ENCODE peak calls at places on chromosomes 11 and 22, in seven cellular contexts. I, N, C, G, M, F and K are unnamed samples.
A peak's percentile ranks its signal among the peaks of the same experiment; 100 is the strongest.

GRCh38 chr22:44154431-44154942 is 26.2 kb upstream of the PARVG start:
- DNase-seq in I (no peak), N (peak; percentile 95), C (no peak), G (no peak), M (no peak), F (no peak), K (no peak)

GRCh38 chr11:30351061-30351460 is 28.2 kb downstream of the ARL14EP start:
- DNase-seq in I (no peak), N (no peak), C (no peak), G (no peak), M (no peak), F (no peak), K (no peak)

GRCh38 chr11:128488471-128488870 is 98.9 kb downstream of the ETS1 start:
- DNase-seq in I (no peak), N (peak; percentile 97), C (no peak), G (no peak), M (no peak), F (no peak), K (no peak)

GRCh38 chr11:112797653-112798293 is 163.4 kb upstream of the NCAM1 start:
- DNase-seq in I (no peak), N (no peak), C (no peak), G (peak; percentile 35), M (peak; percentile 51), F (no peak), K (no peak)

GRCh38 chr11:19934828-19935259 is 222.2 kb downstream of the NAV2 start:
- DNase-seq in I (no peak), N (peak; percentile 82), C (no peak), G (no peak), M (no peak), F (no peak), K (no peak)

GRCh38 chr11:44470849-44471248 is 94.6 kb upstream of the CD82 start:
- DNase-seq in I (no peak), N (no peak), C (no peak), G (no peak), M (no peak), F (no peak), K (no peak)

GRCh38 chr11:73218106-73218829 is at the start of gene P2RY2:
- DNase-seq in I (peak; percentile 89), N (peak; percentile 10), C (no peak), G (peak; percentile 67), M (peak; percentile 85), F (peak; percentile 49), K (no peak)

GRCh38 chr22:42431401-42432019 is 693 bp downstream of the NFAM1 start:
- DNase-seq in I (no peak), N (no peak), C (no peak), G (no peak), M (no peak), F (no peak), K (no peak)

GRCh38 chr11:68146010-68146540 is 24.9 kb upstream of the CHKA start:
- DNase-seq in I (peak; percentile 93), N (no peak), C (no peak), G (no peak), M (no peak), F (peak; percentile 42), K (no peak)

GRCh38 chr11:78453140-78453935 is 35.7 kb upstream of the GAB2 start:
- DNase-seq in I (no peak), N (peak; percentile 47), C (no peak), G (no peak), M (no peak), F (no peak), K (no peak)

GRCh38 chr11:102406099-102406498 is 46.5 kb downstream of the TMEM123 start:
- DNase-seq in I (no peak), N (no peak), C (no peak), G (no peak), M (no peak), F (no peak), K (no peak)

GRCh38 chr11:64566042-64566914 is 24.7 kb upstream of the SLC22A12 start:
- DNase-seq in I (peak; percentile 55), N (peak; percentile 76), C (peak; percentile 67), G (peak; percentile 72), M (peak; percentile 95), F (peak; percentile 22), K (peak; percentile 47)

GRCh38 chr11:4181780-4182721 is 87.5 kb downstream of the RRM1 start:
- DNase-seq in I (peak; percentile 59), N (peak; percentile 12), C (peak; percentile 16), G (peak; percentile 26), M (peak; percentile 81), F (no peak), K (no peak)

GRCh38 chr22:19480173-19480568 is 451 bp downstream of the CDC45 start:
- DNase-seq in I (no peak), N (no peak), C (no peak), G (no peak), M (no peak), F (no peak), K (no peak)

GRCh38 chr22:19479358-19480172 is at the start of gene CDC45:
- DNase-seq in I (peak; percentile 97), N (peak; percentile 97), C (peak; percentile 94), G (peak; percentile 97), M (peak; percentile 99), F (peak; percentile 95), K (peak; percentile 97)

GRCh38 chr22:19478466-19479357 is at the start of gene UFD1:
- DNase-seq in I (peak; percentile 83), N (peak; percentile 64), C (peak; percentile 35), G (peak; percentile 81), M (peak; percentile 74), F (peak; percentile 64), K (no peak)

GRCh38 chr22:19482297-19482696 is 2.6 kb downstream of the CDC45 start:
- DNase-seq in I (no peak), N (no peak), C (no peak), G (no peak), M (no peak), F (no peak), K (no peak)

DNA sequence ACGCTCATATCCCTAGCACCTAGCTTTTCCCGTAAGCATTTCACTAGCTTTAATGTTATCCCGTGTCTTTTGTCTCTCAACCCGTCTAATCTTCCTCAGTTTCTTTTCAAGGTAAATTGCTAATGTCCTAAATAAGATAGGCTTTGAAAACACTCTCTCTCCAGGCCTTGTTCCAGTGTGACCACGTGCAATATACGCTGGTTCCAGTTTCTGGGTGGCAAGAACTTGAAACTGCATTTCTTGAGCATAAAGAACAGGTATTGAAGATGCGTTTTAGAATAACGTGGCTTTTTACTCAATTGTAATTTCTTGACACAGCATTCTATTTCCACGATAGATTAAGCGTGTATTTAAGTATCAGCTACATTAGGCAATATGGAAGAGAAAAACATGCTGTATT is 1.1 kb downstream of the CDC45 start:
- DNase-seq in I (no peak), N (no peak), C (no peak), G (no peak), M (no peak), F (no peak), K (no peak)
- H3K4me3 ChIP-seq in I (peak overlapping the region; percentile 79), N (peak overlapping the region; percentile 92), C (peak overlapping the region; percentile 95), G (no peak overlapping the region), M (no peak overlapping the region), F (no peak overlapping the region), K (peak overlapping the region; percentile 71)

GRCh38 chr11:5596611-5597201 is at the start of gene TRIM6:
- DNase-seq in I (peak; percentile 64), N (peak; percentile 49), C (no peak), G (peak; percentile 18), M (peak; percentile 62), F (no peak), K (no peak)
- H3K4me3 ChIP-seq in I (peak within 1 kb of the TSS; percentile 49), N (peak within 1 kb of the TSS; percentile 81), C (peak within 1 kb of the TSS; percentile 60), G (peak within 1 kb of the TSS; percentile 75), M (peak within 1 kb of the TSS; percentile 75), F (peak within 1 kb of the TSS; percentile 43), K (peak within 1 kb of the TSS; percentile 43)

GRCh38 chr22:38868886-38869381 is 3.1 kb downstream of the CBX6 start:
- DNase-seq in I (peak; percentile 83), N (no peak), C (no peak), G (peak; percentile 79), M (peak; percentile 84), F (peak; percentile 83), K (no peak)

GRCh38 chr22:38869663-38870062 is 2.4 kb downstream of the CBX6 start:
- DNase-seq in I (no peak), N (no peak), C (no peak), G (no peak), M (no peak), F (no peak), K (no peak)

GRCh38 chr22:38867124-38867455 is 4.9 kb downstream of the CBX6 start:
- DNase-seq in I (no peak), N (no peak), C (no peak), G (no peak), M (no peak), F (no peak), K (no peak)

GRCh38 chr22:38867496-38868285 is 4.3 kb downstream of the CBX6 start:
- DNase-seq in I (peak; percentile 29), N (no peak), C (no peak), G (no peak), M (no peak), F (no peak), K (no peak)

DNA sequence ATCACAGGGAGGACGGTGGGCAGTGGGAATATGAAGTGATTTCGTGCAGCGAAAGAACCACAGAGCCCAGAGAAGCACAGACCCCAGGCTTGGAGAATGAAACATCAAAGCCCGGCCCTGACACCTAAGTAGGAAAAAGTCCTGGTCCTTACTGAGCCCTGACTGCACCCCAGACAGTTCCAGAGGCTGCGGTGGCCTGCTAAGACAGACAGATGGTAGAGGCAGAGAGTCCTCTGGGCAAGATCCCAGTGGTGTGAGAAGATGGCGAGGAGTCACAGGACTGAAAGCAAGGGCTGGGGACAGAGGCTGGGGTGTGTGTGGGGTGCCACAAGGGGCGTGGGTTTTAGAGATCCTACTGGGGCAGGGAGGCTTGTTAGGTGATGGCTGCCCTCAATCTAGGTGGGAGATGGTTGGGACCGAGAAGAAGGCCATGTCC is 3.7 kb downstream of the CBX6 start:
- DNase-seq in I (no peak), N (no peak), C (no peak), G (no peak), M (no peak), F (no peak), K (no peak)
- H3K4me3 ChIP-seq in I (no peak overlapping the region), N (no peak overlapping the region), C (no peak overlapping the region), G (no peak overlapping the region), M (no peak overlapping the region), F (no peak overlapping the region), K (no peak overlapping the region)

GRCh38 chr11:94650756-94651155 is 83.6 kb downstream of the PIWIL4 start:
- DNase-seq in I (peak; percentile 49), N (no peak), C (no peak), G (no peak), M (peak; percentile 52), F (no peak), K (peak; percentile 78)

GRCh38 chr11:94648789-94649188 is 81.6 kb downstream of the PIWIL4 start:
- DNase-seq in I (no peak), N (no peak), C (no peak), G (no peak), M (no peak), F (no peak), K (no peak)

GRCh38 chr11:94647926-94648325 is 80.8 kb downstream of the PIWIL4 start:
- DNase-seq in I (no peak), N (no peak), C (no peak), G (no peak), M (no peak), F (no peak), K (no peak)

GRCh38 chr11:94649925-94650623 is 82.9 kb downstream of the PIWIL4 start:
- DNase-seq in I (no peak), N (peak; percentile 12), C (no peak), G (no peak), M (peak; percentile 30), F (no peak), K (no peak)

DNA sequence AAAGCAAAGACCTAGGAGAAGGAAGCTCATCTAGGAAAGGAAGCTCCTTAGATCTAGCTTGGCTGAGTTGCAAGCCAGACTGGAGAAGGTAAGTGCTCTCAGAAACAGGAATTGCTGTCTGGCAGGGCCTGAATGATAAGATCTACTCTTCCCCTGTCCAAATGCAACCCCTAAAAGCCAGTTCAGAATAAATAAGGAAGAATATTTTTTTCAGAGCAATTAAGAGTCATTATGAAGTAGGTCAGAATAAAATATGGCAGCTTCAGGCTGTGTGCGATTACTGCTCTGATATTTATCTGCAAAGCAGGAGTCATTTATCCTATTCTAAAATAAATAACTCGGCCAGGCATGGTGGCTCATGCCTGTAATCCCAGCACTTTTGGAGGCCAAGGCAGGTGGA is 82.1 kb downstream of the PIWIL4 start:
- DNase-seq in I (no peak), N (no peak), C (no peak), G (no peak), M (no peak), F (no peak), K (no peak)
- H3K4me3 ChIP-seq in I (no peak overlapping the region), N (no peak overlapping the region), C (no peak overlapping the region), G (no peak overlapping the region), M (no peak overlapping the region), F (no peak overlapping the region), K (no peak overlapping the region)